ENCODE peak calls at places on chromosomes 2 and 18, in eight cellular contexts. One of them, this sample, is unnamed.

GRCh38 chr2:20356042-20356441 is 5.4 kb upstream of the PUM2 start:
- DNase-seq in PC-9: peak
- DNase-seq in cardiac fibroblast: peak
- DNase-seq in gastrocnemius medialis: peak
- DNase-seq in esophagus squamous epithelium: no peak
- DNase-seq in RWPE1: peak
- DNase-seq in lower lobe of right lung: no peak
- DNase-seq in transverse colon: no peak
- DNase-seq in this sample: peak

GRCh38 chr2:200590090-200590489 is 4.3 kb downstream of the AOX1 start:
- DNase-seq in PC-9: no peak
- DNase-seq in cardiac fibroblast: peak
- DNase-seq in gastrocnemius medialis: peak
- DNase-seq in esophagus squamous epithelium: no peak
- DNase-seq in RWPE1: no peak
- DNase-seq in lower lobe of right lung: no peak
- DNase-seq in transverse colon: no peak
- DNase-seq in this sample: no peak

GRCh38 chr2:193382583-193382982 is 1187.8 kb upstream of the TMEFF2 start:
- DNase-seq in PC-9: no peak
- DNase-seq in cardiac fibroblast: no peak
- DNase-seq in gastrocnemius medialis: no peak
- DNase-seq in esophagus squamous epithelium: no peak
- DNase-seq in RWPE1: no peak
- DNase-seq in lower lobe of right lung: no peak
- DNase-seq in transverse colon: no peak
- DNase-seq in this sample: no peak

GRCh38 chr2:37654932-37655331 is 16.5 kb downstream of the CDC42EP3 start:
- DNase-seq in PC-9: no peak
- DNase-seq in cardiac fibroblast: peak
- DNase-seq in gastrocnemius medialis: no peak
- DNase-seq in esophagus squamous epithelium: no peak
- DNase-seq in RWPE1: no peak
- DNase-seq in lower lobe of right lung: no peak
- DNase-seq in transverse colon: no peak
- DNase-seq in this sample: no peak

GRCh38 chr2:70078384-70078783 is 8.9 kb upstream of the PCBP1 start:
- DNase-seq in PC-9: no peak
- DNase-seq in cardiac fibroblast: no peak
- DNase-seq in gastrocnemius medialis: no peak
- DNase-seq in esophagus squamous epithelium: no peak
- DNase-seq in RWPE1: no peak
- DNase-seq in lower lobe of right lung: no peak
- DNase-seq in transverse colon: no peak
- DNase-seq in this sample: no peak

GRCh38 chr2:171811229-171811628 is 82.8 kb downstream of the SLC25A12 start:
- DNase-seq in PC-9: peak
- DNase-seq in cardiac fibroblast: peak
- DNase-seq in gastrocnemius medialis: no peak
- DNase-seq in esophagus squamous epithelium: no peak
- DNase-seq in RWPE1: peak
- DNase-seq in lower lobe of right lung: no peak
- DNase-seq in transverse colon: no peak
- DNase-seq in this sample: peak

GRCh38 chr2:215973954-215974699 is 39.2 kb downstream of the MREG start:
- DNase-seq in PC-9: peak
- DNase-seq in cardiac fibroblast: no peak
- DNase-seq in gastrocnemius medialis: peak
- DNase-seq in esophagus squamous epithelium: no peak
- DNase-seq in RWPE1: peak
- DNase-seq in lower lobe of right lung: no peak
- DNase-seq in transverse colon: peak
- DNase-seq in this sample: peak

GRCh38 chr2:238528953-238529781 is 102.4 kb downstream of the ASB1 start:
- DNase-seq in PC-9: peak
- DNase-seq in cardiac fibroblast: peak
- DNase-seq in gastrocnemius medialis: no peak
- DNase-seq in esophagus squamous epithelium: no peak
- DNase-seq in RWPE1: peak
- DNase-seq in lower lobe of right lung: no peak
- DNase-seq in transverse colon: no peak
- DNase-seq in this sample: peak

GRCh38 chr2:132824716-132825115 is 154.7 kb upstream of the LYPD1 start:
- DNase-seq in PC-9: no peak
- DNase-seq in cardiac fibroblast: no peak
- DNase-seq in gastrocnemius medialis: no peak
- DNase-seq in esophagus squamous epithelium: no peak
- DNase-seq in RWPE1: no peak
- DNase-seq in lower lobe of right lung: no peak
- DNase-seq in transverse colon: no peak
- DNase-seq in this sample: peak

GRCh38 chr2:84894758-84895520 is 10.5 kb upstream of the TMSB10 start:
- DNase-seq in PC-9: no peak
- DNase-seq in cardiac fibroblast: peak
- DNase-seq in gastrocnemius medialis: no peak
- DNase-seq in esophagus squamous epithelium: no peak
- DNase-seq in RWPE1: no peak
- DNase-seq in lower lobe of right lung: no peak
- DNase-seq in transverse colon: no peak
- DNase-seq in this sample: peak

GRCh38 chr18:63161032-63161727 is 158.4 kb downstream of the BCL2 start:
- DNase-seq in PC-9: no peak
- DNase-seq in cardiac fibroblast: no peak
- DNase-seq in gastrocnemius medialis: no peak
- DNase-seq in esophagus squamous epithelium: no peak
- DNase-seq in RWPE1: no peak
- DNase-seq in lower lobe of right lung: no peak
- DNase-seq in transverse colon: no peak
- DNase-seq in this sample: no peak

GRCh38 chr18:11998182-11998581 is 16.9 kb downstream of the IMPA2 start:
- DNase-seq in PC-9: no peak
- DNase-seq in cardiac fibroblast: peak
- DNase-seq in gastrocnemius medialis: peak
- DNase-seq in esophagus squamous epithelium: no peak
- DNase-seq in RWPE1: no peak
- DNase-seq in lower lobe of right lung: peak
- DNase-seq in transverse colon: no peak
- DNase-seq in this sample: no peak

GRCh38 chr2:235516257-235516656 is 22.4 kb downstream of the AGAP1 start:
- DNase-seq in PC-9: no peak
- DNase-seq in cardiac fibroblast: no peak
- DNase-seq in gastrocnemius medialis: no peak
- DNase-seq in esophagus squamous epithelium: no peak
- DNase-seq in RWPE1: no peak
- DNase-seq in lower lobe of right lung: no peak
- DNase-seq in transverse colon: no peak
- DNase-seq in this sample: no peak

GRCh38 chr2:235515364-235515742 is 21.5 kb downstream of the AGAP1 start:
- DNase-seq in PC-9: no peak
- DNase-seq in cardiac fibroblast: no peak
- DNase-seq in gastrocnemius medialis: no peak
- DNase-seq in esophagus squamous epithelium: no peak
- DNase-seq in RWPE1: no peak
- DNase-seq in lower lobe of right lung: no peak
- DNase-seq in transverse colon: no peak
- DNase-seq in this sample: no peak

GRCh38 chr2:235515821-235516220 is 22.0 kb downstream of the AGAP1 start:
- DNase-seq in PC-9: no peak
- DNase-seq in cardiac fibroblast: no peak
- DNase-seq in gastrocnemius medialis: no peak
- DNase-seq in esophagus squamous epithelium: no peak
- DNase-seq in RWPE1: no peak
- DNase-seq in lower lobe of right lung: no peak
- DNase-seq in transverse colon: no peak
- DNase-seq in this sample: no peak

GRCh38 chr2:235513984-235514626 is 20.3 kb downstream of the AGAP1 start:
- DNase-seq in PC-9: no peak
- DNase-seq in cardiac fibroblast: no peak
- DNase-seq in gastrocnemius medialis: no peak
- DNase-seq in esophagus squamous epithelium: no peak
- DNase-seq in RWPE1: no peak
- DNase-seq in lower lobe of right lung: no peak
- DNase-seq in transverse colon: peak
- DNase-seq in this sample: no peak

GRCh38 chr2:235514627-235515363 is 21.0 kb downstream of the AGAP1 start:
- DNase-seq in PC-9: no peak
- DNase-seq in cardiac fibroblast: no peak
- DNase-seq in gastrocnemius medialis: no peak
- DNase-seq in esophagus squamous epithelium: no peak
- DNase-seq in RWPE1: peak
- DNase-seq in lower lobe of right lung: no peak
- DNase-seq in transverse colon: peak
- DNase-seq in this sample: peak
- TF ChIP-seq CTCF in PC-9: peak
- TF ChIP-seq CTCF in cardiac fibroblast: no peak
- TF ChIP-seq CTCF in gastrocnemius medialis: no peak
- TF ChIP-seq CTCF in esophagus squamous epithelium: no peak
- TF ChIP-seq CTCF in RWPE1: no peak
- TF ChIP-seq CTCF in lower lobe of right lung: no peak
- TF ChIP-seq CTCF in transverse colon: peak
- TF ChIP-seq CTCF in this sample: no peak

DNA sequence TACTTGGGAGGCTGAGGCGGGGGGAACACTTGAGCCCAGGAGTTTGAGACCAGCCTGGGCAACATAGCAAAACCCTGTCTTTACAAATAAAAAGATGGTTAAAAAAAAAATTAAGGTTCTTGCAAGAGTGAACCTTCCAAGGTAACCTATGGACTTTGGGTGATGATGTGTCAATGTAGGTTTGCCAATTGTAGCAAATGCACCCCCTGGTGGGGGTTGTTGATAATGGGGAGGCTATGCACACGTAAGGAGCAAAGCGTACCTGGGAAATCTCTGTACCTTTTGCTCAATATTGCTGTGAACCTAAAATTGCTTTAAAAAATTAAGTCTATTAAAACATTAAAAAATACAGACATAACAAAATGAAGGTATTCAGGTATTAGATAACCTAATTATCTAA is 70.4 kb downstream of the CWC22 start:
- DNase-seq in PC-9: no peak
- DNase-seq in cardiac fibroblast: peak
- DNase-seq in gastrocnemius medialis: peak
- DNase-seq in esophagus squamous epithelium: no peak
- DNase-seq in RWPE1: peak
- DNase-seq in lower lobe of right lung: no peak
- DNase-seq in transverse colon: peak
- DNase-seq in this sample: peak
- TF ChIP-seq CTCF in PC-9: peak
- TF ChIP-seq CTCF in cardiac fibroblast: peak
- TF ChIP-seq CTCF in gastrocnemius medialis: peak
- TF ChIP-seq CTCF in esophagus squamous epithelium: no peak
- TF ChIP-seq CTCF in RWPE1: no peak
- TF ChIP-seq CTCF in lower lobe of right lung: peak
- TF ChIP-seq CTCF in transverse colon: peak
- TF ChIP-seq CTCF in this sample: peak

GRCh38 chr2:100141906-100142305 is 484 bp downstream of the AFF3 start:
- DNase-seq in PC-9: no peak
- DNase-seq in cardiac fibroblast: no peak
- DNase-seq in gastrocnemius medialis: no peak
- DNase-seq in esophagus squamous epithelium: no peak
- DNase-seq in RWPE1: no peak
- DNase-seq in lower lobe of right lung: no peak
- DNase-seq in transverse colon: no peak
- DNase-seq in this sample: no peak

GRCh38 chr2:100140582-100140981 is 1.8 kb downstream of the AFF3 start:
- DNase-seq in PC-9: no peak
- DNase-seq in cardiac fibroblast: no peak
- DNase-seq in gastrocnemius medialis: no peak
- DNase-seq in esophagus squamous epithelium: no peak
- DNase-seq in RWPE1: no peak
- DNase-seq in lower lobe of right lung: no peak
- DNase-seq in transverse colon: peak
- DNase-seq in this sample: no peak

GRCh38 chr2:100139114-100139513 is 3.3 kb downstream of the AFF3 start:
- DNase-seq in PC-9: no peak
- DNase-seq in cardiac fibroblast: no peak
- DNase-seq in gastrocnemius medialis: no peak
- DNase-seq in esophagus squamous epithelium: no peak
- DNase-seq in RWPE1: no peak
- DNase-seq in lower lobe of right lung: no peak
- DNase-seq in transverse colon: no peak
- DNase-seq in this sample: no peak

GRCh38 chr2:100145893-100146753 is 3.7 kb upstream of the AFF3 start:
- DNase-seq in PC-9: no peak
- DNase-seq in cardiac fibroblast: no peak
- DNase-seq in gastrocnemius medialis: no peak
- DNase-seq in esophagus squamous epithelium: no peak
- DNase-seq in RWPE1: no peak
- DNase-seq in lower lobe of right lung: no peak
- DNase-seq in transverse colon: no peak
- DNase-seq in this sample: no peak

DNA sequence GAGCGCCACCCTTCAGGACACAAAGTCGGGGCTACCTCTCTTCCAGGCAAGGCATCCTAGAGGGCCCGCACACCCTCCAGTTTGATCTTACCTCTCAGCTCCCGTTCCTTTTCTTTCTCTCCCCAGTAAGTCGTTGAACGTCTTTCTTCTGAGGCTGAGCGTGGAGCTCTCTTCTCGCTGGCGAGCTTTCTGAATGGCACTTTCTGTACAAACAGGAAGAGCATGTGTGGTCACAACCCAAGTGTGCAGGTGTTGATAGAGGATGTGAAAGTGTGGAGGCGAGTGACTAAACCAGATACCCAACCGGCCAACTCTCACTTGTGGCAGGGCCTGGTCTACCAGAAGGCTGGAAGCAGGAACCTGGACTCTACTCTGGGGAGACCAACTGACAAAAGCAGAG is at the start of gene AFF3:
- DNase-seq in PC-9: no peak
- DNase-seq in cardiac fibroblast: no peak
- DNase-seq in gastrocnemius medialis: no peak
- DNase-seq in esophagus squamous epithelium: peak
- DNase-seq in RWPE1: no peak
- DNase-seq in lower lobe of right lung: no peak
- DNase-seq in transverse colon: peak
- DNase-seq in this sample: no peak
- TF ChIP-seq CTCF in PC-9: no peak
- TF ChIP-seq CTCF in cardiac fibroblast: no peak
- TF ChIP-seq CTCF in gastrocnemius medialis: no peak
- TF ChIP-seq CTCF in esophagus squamous epithelium: no peak
- TF ChIP-seq CTCF in RWPE1: no peak
- TF ChIP-seq CTCF in lower lobe of right lung: no peak
- TF ChIP-seq CTCF in transverse colon: no peak
- TF ChIP-seq CTCF in this sample: no peak

DNA sequence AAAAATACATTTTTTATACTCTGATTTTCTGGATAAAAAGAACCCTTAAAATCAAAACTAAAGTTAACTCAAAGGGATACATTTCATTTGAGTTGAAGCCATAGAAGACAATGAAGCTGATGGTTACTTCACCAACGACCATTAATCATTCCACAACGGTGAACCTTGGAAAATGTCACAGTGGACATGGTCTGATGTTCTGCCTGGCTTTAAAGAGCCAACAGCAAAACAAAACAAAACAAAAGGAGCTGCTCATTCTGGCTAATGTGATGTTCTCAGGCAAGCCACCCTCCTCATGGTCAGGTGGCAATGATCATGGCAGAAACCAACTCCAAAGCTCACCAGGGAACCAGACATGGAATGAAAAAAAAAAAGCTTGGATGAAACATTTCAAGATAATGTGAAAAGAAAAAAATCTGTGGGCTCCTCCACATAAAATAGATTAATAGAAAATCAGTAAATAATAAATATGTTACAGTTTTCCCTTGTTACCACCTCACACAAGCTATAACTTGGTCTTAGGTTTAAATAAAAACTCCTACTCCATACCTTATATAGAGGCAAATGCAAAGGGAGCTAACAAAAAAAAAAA is 90.1 kb upstream of the SERTAD2 start:
- DNase-seq in PC-9: no peak
- DNase-seq in cardiac fibroblast: no peak
- DNase-seq in gastrocnemius medialis: no peak
- DNase-seq in esophagus squamous epithelium: no peak
- DNase-seq in RWPE1: no peak
- DNase-seq in lower lobe of right lung: no peak
- DNase-seq in transverse colon: no peak
- DNase-seq in this sample: no peak
- TF ChIP-seq CTCF in PC-9: no peak
- TF ChIP-seq CTCF in cardiac fibroblast: no peak
- TF ChIP-seq CTCF in gastrocnemius medialis: no peak
- TF ChIP-seq CTCF in esophagus squamous epithelium: no peak
- TF ChIP-seq CTCF in RWPE1: no peak
- TF ChIP-seq CTCF in lower lobe of right lung: no peak
- TF ChIP-seq CTCF in transverse colon: no peak
- TF ChIP-seq CTCF in this sample: no peak

This sample was measured in MCF 10A.